ENCODE peak calls at places on chromosomes 11 and 22, in five cellular contexts. Y is stimulated activated CD4-positive, alpha-beta T cell treated with anti-CD3 and anti-CD28 coated beads, Interleukin-1b, Interleukin-23, amount 100 ng/mL, for 24 hours; B is DMS153; L is substantia nigra; E is uterus. A is an unnamed sample.

GRCh38 chr11:114298701-114299090 is 2.5 kb downstream of the NNMT start:
- DNase-seq in L (no peak), Y (no peak), E (no peak), B (no peak), A (no peak)

GRCh38 chr22:23280356-23281052 is 100.2 kb downstream of the BCR start:
- DNase-seq in B (no peak), E (no peak), L (no peak), Y (no peak), A (no peak)

GRCh38 chr11:28447226-28447625 is 339.0 kb downstream of the METTL15 start:
- DNase-seq in E (no peak), B (no peak), L (no peak), Y (no peak), A (no peak)

GRCh38 chr11:119673389-119674336 is 55.3 kb downstream of the NECTIN1 start:
- DNase-seq in E (no peak), Y (no peak), B (no peak), L (no peak), A (no peak)

GRCh38 chr11:48127521-48128183 is 89.0 kb upstream of the OR4B1 start:
- DNase-seq in B (no peak), L (no peak), E (no peak), Y (no peak), A (no peak)

GRCh38 chr11:109808569-109808968 is 284.6 kb upstream of the ZC3H12C start:
- DNase-seq in L (no peak), B (no peak), Y (no peak), E (no peak), A (no peak)

GRCh38 chr11:66045177-66045639 is 3.8 kb downstream of the GAL3ST3 start:
- DNase-seq in B (peak), E (peak), L (no peak), Y (peak), A (peak)

GRCh38 chr22:50677493-50678217 is 5.0 kb downstream of the SHANK3 start:
- DNase-seq in Y (no peak), L (no peak), B (no peak), E (no peak), A (no peak)

GRCh38 chr11:69295995-69296889 is 2.3 kb downstream of the MYEOV start:
- DNase-seq in Y (no peak), B (no peak), L (no peak), E (no peak), A (no peak)

GRCh38 chr11:122741613-122742012 is 86.1 kb downstream of the UBASH3B start:
- DNase-seq in B (no peak), L (no peak), E (peak), Y (no peak), A (no peak)

GRCh38 chr11:57801185-57801490 is 39.5 kb downstream of the CTNND1 start:
- DNase-seq in E (no peak), L (no peak), B (no peak), Y (no peak), A (no peak)

GRCh38 chr22:41621911-41622179 is 750 bp downstream of the XRCC6 start:
- DNase-seq in Y (no peak), L (no peak), B (no peak), E (no peak), A (no peak)

GRCh38 chr22:29345932-29346331 is 30.4 kb upstream of the RASL10A start:
- DNase-seq in E (no peak), Y (no peak), L (no peak), B (no peak), A (no peak)

GRCh38 chr11:119421941-119422504 is 949 bp downstream of the THY1 start:
- DNase-seq in L (no peak), E (no peak), Y (no peak), B (no peak), A (no peak)

GRCh38 chr11:17371614-17372013 is 16.8 kb downstream of the KCNJ11 start:
- DNase-seq in L (no peak), E (no peak), B (no peak), Y (no peak), A (no peak)

GRCh38 chr22:28801845-28802594 is 1.7 kb upstream of the XBP1 start:
- DNase-seq in B (no peak), L (no peak), E (peak), Y (no peak), A (no peak)

GRCh38 chr11:1502971-1503707 is 16.6 kb upstream of the MOB2 start:
- DNase-seq in B (no peak), Y (no peak), E (peak), L (no peak), A (no peak)

A was measured in SK-N-MC.